ENCODE peak calls at places on chromosomes 7 and 10, in five cellular contexts. O, Z, P, R and V are unnamed samples. For H3K4me1, the result is how much of the 10 kb centered on the place peaks cover.

GRCh38 chr7:112105584-112106540 is 100.3 kb downstream of the DOCK4 start:
- DNase-seq in P (no peak), O (no peak), R (no peak), Z (no peak), V (no peak)

GRCh38 chr10:79348640-79348988 is 1.3 kb downstream of the PPIF start:
- DNase-seq in Z (peak), R (no peak), P (no peak), O (no peak), V (no peak)

GRCh38 chr7:135661311-135662122 is 797 bp upstream of the STMP1 start:
- DNase-seq in R (no peak), P (peak), O (no peak), Z (no peak), V (peak)

GRCh38 chr7:28096713-28097112 is 83.9 kb downstream of the JAZF1 start:
- DNase-seq in O (no peak), Z (no peak), R (peak), P (peak), V (peak)

GRCh38 chr7:131197920-131198610 is 129.6 kb upstream of the MKLN1 start:
- DNase-seq in P (peak), O (no peak), R (no peak), Z (no peak), V (no peak)

GRCh38 chr10:62616885-62617635 is 187.5 kb upstream of the ADO start:
- DNase-seq in R (no peak), P (no peak), O (no peak), Z (no peak), V (no peak)

GRCh38 chr7:2197436-2198155 is 35.1 kb downstream of the MAD1L1 start:
- DNase-seq in R (no peak), Z (peak), P (no peak), O (no peak), V (peak)

GRCh38 chr10:50316695-50317648 is 65.7 kb upstream of the ASAH2 start:
- DNase-seq in R (no peak), O (no peak), P (peak), Z (no peak), V (no peak)

GRCh38 chr10:520402-520787 is 169.1 kb downstream of the DIP2C start:
- DNase-seq in O (no peak), Z (peak), P (no peak), R (peak), V (peak)

GRCh38 chr10:103448751-103449150 is 3.4 kb downstream of the CALHM2 start:
- DNase-seq in O (no peak), Z (no peak), R (no peak), P (peak), V (peak)

GRCh38 chr10:103450201-103450695 is 1.9 kb downstream of the CALHM2 start:
- DNase-seq in O (no peak), R (no peak), Z (no peak), P (no peak), V (no peak)

GRCh38 chr10:103451091-103451801 is 924 bp downstream of the CALHM2 start:
- DNase-seq in R (no peak), Z (peak), P (peak), O (no peak), V (peak)

GRCh38 chr10:103447187-103447586 is 5.0 kb downstream of the CALHM2 start:
- DNase-seq in P (no peak), O (no peak), Z (no peak), R (no peak), V (peak)

DNA sequence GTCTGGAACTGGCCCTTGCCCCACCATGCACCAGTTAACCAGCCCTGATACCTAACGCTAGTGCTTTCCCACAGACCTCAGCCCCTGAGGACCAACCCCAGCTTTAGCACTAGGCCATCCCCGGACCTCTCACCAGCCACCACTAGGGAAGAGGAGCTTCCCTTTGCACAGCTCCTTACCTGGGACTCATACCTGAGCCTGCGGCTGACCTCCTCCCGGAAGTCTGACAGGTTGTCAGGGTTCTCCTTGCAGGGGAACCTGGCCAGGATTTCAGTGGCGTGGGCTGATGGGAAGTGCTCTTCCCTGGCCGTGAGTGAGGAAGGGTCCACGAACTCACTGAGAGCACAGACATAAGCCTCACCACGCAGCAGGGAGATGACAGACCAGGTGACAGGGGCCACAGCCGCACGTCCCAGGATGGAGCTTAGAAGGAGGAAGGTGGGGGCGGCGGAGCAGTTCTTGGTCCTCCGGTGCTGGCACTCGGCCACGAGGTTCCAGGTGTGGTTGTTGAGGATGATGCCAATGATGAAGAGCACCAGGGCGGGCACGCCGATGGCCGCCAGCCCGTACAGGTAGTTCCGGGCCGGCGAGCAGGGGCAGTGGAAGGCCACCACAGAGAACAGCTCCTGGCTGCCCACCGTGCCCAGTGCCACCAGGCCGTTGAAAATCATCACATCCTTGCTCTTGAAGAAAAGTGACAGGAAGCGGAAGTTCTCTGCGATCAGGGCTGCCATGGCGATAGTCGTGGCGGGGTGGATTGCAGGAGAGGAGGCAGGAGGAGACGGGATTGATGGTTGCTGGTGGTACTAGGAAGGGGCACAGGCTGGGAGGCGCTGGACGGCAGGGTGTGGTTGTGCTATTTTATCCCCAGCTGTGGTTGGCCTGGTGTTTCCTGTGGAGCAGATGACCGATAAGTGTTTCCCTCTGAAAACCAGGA is 2.7 kb downstream of the CALHM2 start:
- DNase-seq in P (no peak), R (no peak), Z (no peak), O (no peak), V (no peak)
- H3K27ac ChIP-seq in P (no peak), R (no peak), Z (peak), O (no peak), V (peak)

GRCh38 chr10:3766046-3766761 is 18.8 kb downstream of the KLF6 start:
- DNase-seq in P (peak), O (no peak), R (no peak), Z (no peak), V (no peak)
- H3K4me1 ChIP-seq in P (half or more), O (half or more), R (under half), Z (under half), V (under half)

GRCh38 chr10:68435803-68436202 is 28.7 kb upstream of the RUFY2 start:
- DNase-seq in P (no peak), Z (no peak), O (no peak), R (no peak), V (no peak)
- H3K27ac ChIP-seq in P (no peak), Z (no peak), O (no peak), R (no peak), V (no peak)

GRCh38 chr7:3438352-3438751 is 137.3 kb downstream of the SDK1 start:
- DNase-seq in P (no peak), R (peak), O (no peak), Z (no peak), V (no peak)

GRCh38 chr7:3436112-3436511 is 135.1 kb downstream of the SDK1 start:
- DNase-seq in P (no peak), O (no peak), R (no peak), Z (no peak), V (no peak)

GRCh38 chr7:3434611-3435010 is 133.6 kb downstream of the SDK1 start:
- DNase-seq in O (no peak), R (no peak), P (no peak), Z (no peak), V (no peak)

GRCh38 chr7:3437467-3437866 is 136.4 kb downstream of the SDK1 start:
- DNase-seq in Z (no peak), P (no peak), O (no peak), R (peak), V (no peak)

GRCh38 chr7:3436746-3437145 is 135.7 kb downstream of the SDK1 start:
- DNase-seq in Z (no peak), O (peak), P (peak), R (no peak), V (no peak)
- H3K4me1 ChIP-seq in Z (under half), O (half or more), P (under half), R (under half), V (under half)